ENCODE peak calls at places on chromosomes 12 and 14, in four cellular contexts. Q, Y, J and H are unnamed samples.
A peak's percentile ranks its signal among the peaks of the same experiment; 100 is the strongest.

GRCh38 chr14:38127784-38128183 is 79.9 kb upstream of the SSTR1 start:
- DNase-seq in Q (no peak), Y (no peak), J (no peak), H (no peak)

GRCh38 chr14:87992349-87992719 is 648 bp downstream of the GALC start:
- DNase-seq in J (no peak), Q (no peak), Y (no peak), H (no peak)

GRCh38 chr12:30908389-30909087 is 18.0 kb upstream of the TSPAN11 start:
- DNase-seq in Q (no peak), J (peak; percentile 56), Y (no peak), H (peak; percentile 43)

GRCh38 chr12:107461222-107461980 is 224.2 kb upstream of the PWP1 start:
- DNase-seq in Q (no peak), J (no peak), Y (no peak), H (no peak)

GRCh38 chr12:95739561-95740313 is 50.8 kb downstream of the NTN4 start:
- DNase-seq in Y (no peak), J (no peak), Q (no peak), H (peak; percentile 83)

GRCh38 chr14:54241517-54241916 is 155.3 kb upstream of the CDKN3 start:
- DNase-seq in J (no peak), Q (no peak), Y (no peak), H (no peak)

GRCh38 chr12:95551305-95551704 is at the start of gene USP44:
- DNase-seq in Q (no peak), J (no peak), Y (no peak), H (no peak)

GRCh38 chr12:42593781-42594322 is 4.3 kb upstream of the PRICKLE1 start:
- DNase-seq in Q (no peak), J (no peak), Y (no peak), H (no peak)

GRCh38 chr14:44379292-44379977 is 127.6 kb downstream of the FSCB start:
- DNase-seq in Q (no peak), J (no peak), Y (no peak), H (no peak)

GRCh38 chr12:3168775-3169221 is 91.6 kb downstream of the TSPAN9 start:
- DNase-seq in Q (peak; percentile 16), J (no peak), Y (peak; percentile 29), H (no peak)

GRCh38 chr12:67415473-67415872 is 146.3 kb downstream of the CAND1 start:
- DNase-seq in Y (peak; percentile 34), Q (no peak), J (peak; percentile 9), H (peak; percentile 55)

GRCh38 chr14:94174622-94175402 is 690 bp downstream of the PPP4R4 start:
- DNase-seq in Y (peak; percentile 11), Q (no peak), J (no peak), H (peak; percentile 47)

GRCh38 chr12:3335078-3335487 is 155.9 kb upstream of the PRMT8 start:
- DNase-seq in Q (no peak), J (peak; percentile 93), Y (no peak), H (no peak)

GRCh38 chr14:36028218-36028617 is 148.3 kb downstream of the PTCSC3 start:
- DNase-seq in Q (no peak), Y (peak; percentile 7), J (no peak), H (no peak)
- TF ChIP-seq CTCF in Q (no peak), Y (peak; percentile 19), J (peak; percentile 63), H (no peak)

GRCh38 chr12:128807161-128807724 is 16.5 kb downstream of the SLC15A4 start:
- DNase-seq in Y (no peak), J (no peak), Q (no peak), H (peak; percentile 56)
- TF ChIP-seq POLR2A in Y (no peak), J (no peak), Q (no peak), H (no peak)

GRCh38 chr12:111031956-111032919 is 111.9 kb upstream of the MYL2 start:
- DNase-seq in J (no peak), Y (no peak), Q (no peak), H (no peak)
- H3K4me3 ChIP-seq in J (no peak overlapping the region), Y (no peak overlapping the region), Q (no peak overlapping the region), H (no peak overlapping the region)

GRCh38 chr12:125549836-125550235 is 484.6 kb downstream of the AACS start:
- DNase-seq in Q (peak; percentile 19), Y (peak; percentile 33), J (no peak), H (no peak)
- TF ChIP-seq CTCF in Q (peak; percentile 79), Y (peak; percentile 89), J (peak; percentile 52), H (peak; percentile 49)

GRCh38 chr12:46522141-46522540 is 149.6 kb upstream of the SLC38A2 start:
- DNase-seq in Y (no peak), Q (no peak), J (no peak), H (no peak)

GRCh38 chr12:46524778-46525177 is 152.2 kb upstream of the SLC38A2 start:
- DNase-seq in Q (no peak), Y (no peak), J (no peak), H (peak; percentile 92)

GRCh38 chr12:46523446-46523845 is 150.9 kb upstream of the SLC38A2 start:
- DNase-seq in Y (no peak), Q (no peak), J (peak; percentile 62), H (no peak)

GRCh38 chr12:46526231-46526630 is 153.7 kb upstream of the SLC38A2 start:
- DNase-seq in Q (no peak), J (no peak), Y (no peak), H (no peak)

DNA sequence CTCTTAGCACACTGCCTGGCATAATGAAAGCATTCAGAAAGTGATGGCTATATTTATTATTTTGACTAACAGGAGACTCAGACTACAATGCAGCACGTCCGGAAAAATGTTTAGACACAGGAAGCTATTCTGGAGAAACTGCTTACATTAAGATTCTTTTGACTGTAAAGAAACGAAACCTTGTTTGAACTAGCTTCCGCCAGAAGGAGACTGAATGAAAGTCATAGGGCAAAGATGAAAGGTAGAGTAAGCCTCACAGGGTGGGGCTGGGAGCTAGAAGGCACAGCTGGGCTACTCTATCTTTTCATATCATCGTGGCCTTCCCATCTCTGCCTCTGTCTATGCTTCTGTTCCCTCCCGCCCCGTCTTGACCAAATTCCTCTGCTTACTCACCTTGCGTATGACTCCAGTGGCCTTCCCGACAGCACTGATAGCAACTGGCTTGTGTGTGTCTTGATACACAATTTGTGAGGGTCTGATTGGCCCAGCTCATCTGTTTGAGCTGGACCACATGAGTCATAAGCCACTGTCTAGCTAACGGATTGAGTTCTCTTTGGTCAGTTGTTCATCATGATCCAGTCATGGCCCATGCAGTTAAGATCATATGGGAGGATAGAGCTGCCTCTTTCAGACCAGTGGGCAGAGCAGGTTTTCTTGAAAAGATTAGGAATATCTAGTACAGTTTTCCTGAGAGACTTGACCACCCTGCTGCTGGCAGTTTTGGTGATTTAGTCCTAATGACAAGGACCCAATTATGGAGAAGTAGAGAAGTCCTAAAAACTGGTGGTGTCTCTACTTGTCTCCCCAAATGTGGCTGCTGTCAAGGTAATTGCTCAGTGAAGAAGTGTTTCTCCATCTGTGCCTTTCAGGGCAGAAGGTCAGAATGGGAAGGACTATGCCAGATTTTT is 151.5 kb upstream of the SLC38A2 start:
- DNase-seq in Y (no peak), J (peak; percentile 92), Q (peak; percentile 29), H (no peak)
- TF ChIP-seq POLR2A in Y (no peak), J (peak; percentile 38), Q (no peak), H (no peak)

DNA sequence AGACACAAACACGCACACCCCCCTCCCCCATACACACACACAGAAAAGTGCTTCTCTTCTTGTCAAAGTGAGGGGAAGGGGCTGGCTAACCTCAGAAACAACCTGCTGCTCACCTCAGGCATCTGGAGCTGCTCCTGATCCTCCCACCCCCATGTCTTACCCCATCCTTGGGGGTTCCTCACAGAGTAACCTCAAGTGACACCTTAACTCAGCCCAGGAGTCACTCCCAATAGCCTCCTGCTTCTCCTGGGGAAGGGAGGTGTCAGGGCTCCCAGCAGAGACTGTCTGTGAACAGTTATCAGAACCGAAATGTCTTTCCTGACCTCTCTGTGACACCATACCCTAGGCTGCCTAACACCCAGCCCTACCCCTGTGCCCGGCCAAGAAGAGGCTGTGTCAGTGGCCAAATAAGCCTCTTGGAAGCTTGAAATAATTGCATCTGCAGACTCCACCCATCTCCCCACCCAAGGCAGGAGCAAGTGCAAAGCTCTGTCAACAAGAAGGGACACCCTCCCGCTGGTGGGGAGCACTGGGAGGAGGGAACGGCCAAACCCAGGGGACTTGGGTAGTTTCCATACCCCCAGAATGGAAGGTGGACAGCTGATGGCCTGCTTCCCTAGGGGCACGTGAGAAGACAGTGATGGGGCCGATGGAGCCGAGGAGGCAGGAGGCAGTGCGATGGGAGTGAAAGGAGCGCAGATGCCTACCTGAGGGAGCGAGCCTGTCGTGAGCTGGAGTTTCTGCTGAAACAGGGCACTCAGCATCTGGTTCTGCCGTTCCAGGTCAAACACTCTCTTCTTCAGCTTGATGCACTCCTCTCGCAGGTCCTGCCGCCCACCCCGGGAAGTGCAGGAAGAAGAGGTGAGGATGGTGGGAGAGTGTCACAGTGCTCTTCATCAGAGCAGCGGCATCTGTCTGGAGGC is 26.8 kb downstream of the NCKAP5L start:
- DNase-seq in J (no peak), Y (no peak), Q (no peak), H (no peak)
- H3K4me3 ChIP-seq in J (no peak overlapping the region), Y (no peak overlapping the region), Q (no peak overlapping the region), H (no peak overlapping the region)

GRCh38 chr14:78164226-78164853 is 5.8 kb upstream of the NRXN3 start:
- DNase-seq in J (peak; percentile 15), Y (peak; percentile 42), Q (peak; percentile 44), H (peak; percentile 65)
- TF ChIP-seq CTCF in J (peak; percentile 77), Y (peak; percentile 76), Q (peak; percentile 74), H (peak; percentile 39)

DNA sequence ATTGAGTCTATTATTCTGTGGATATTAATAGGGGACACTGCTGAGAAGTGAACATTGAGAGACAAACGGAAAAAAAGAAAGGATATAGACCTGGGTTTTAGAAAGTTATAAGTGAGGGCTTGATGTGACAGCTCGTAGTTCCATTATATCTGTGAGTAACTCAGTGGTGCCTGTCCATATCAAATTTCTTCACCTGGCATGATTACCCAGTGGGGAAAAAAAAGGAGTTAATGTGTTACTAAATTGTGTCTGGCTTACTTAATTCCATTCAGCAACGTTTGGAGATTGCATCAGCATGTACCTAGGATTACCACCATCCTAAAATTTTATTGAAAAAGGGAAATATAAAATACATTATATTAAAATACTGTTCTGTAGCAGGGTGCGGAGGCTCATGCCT is 1249.9 kb downstream of the SLC16A7 start:
- DNase-seq in Y (no peak), Q (no peak), J (no peak), H (no peak)
- TF ChIP-seq POLR2A in Y (no peak), Q (no peak), J (no peak), H (no peak)

GRCh38 chr14:49853572-49854375 is 1.2 kb upstream of the NEMF start:
- DNase-seq in Y (peak; percentile 82), Q (no peak), J (peak; percentile 86), H (peak; percentile 87)
- H3K4me3 ChIP-seq in Y (peak overlapping the region; percentile 73), Q (no peak overlapping the region), J (peak overlapping the region; percentile 95), H (peak overlapping the region; percentile 93)

DNA sequence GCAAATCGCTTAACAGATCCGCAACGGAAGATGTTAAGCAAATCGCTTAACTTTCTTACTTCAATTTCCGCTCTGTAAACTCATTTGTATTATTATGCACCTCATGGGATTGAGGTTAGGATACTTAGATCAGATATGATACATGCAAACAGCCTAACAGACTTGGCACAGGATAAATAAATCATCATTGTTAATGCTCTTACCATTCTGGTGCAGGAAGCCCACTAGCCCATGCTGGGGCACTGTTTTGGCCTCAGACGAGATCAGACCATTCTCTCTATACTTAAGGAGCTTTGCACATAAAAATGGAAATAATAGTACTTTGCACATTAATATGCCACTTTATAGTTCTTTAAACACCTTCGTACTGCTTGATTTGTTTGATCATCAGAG is 445 bp downstream of the NCAPD2 start:
- DNase-seq in J (no peak), Y (no peak), Q (no peak), H (no peak)
- TF ChIP-seq CTCF in J (no peak), Y (no peak), Q (no peak), H (no peak)